ENCODE peak calls at places on chromosomes 2 and 18, in six cellular contexts. T is AG04450, U is progenitor cell of endocrine pancreas, J is GM13977, K is fibroblast of the aortic adventitia, A is RWPE1. W is an unnamed sample.

GRCh38 chr18:79805211-79805862 is 7.6 kb downstream of the KCNG2 start:
- DNase-seq in A (no peak), U (no peak), J (no peak), K (no peak), T (no peak), W (no peak)

GRCh38 chr2:104332733-104333132 is 521.2 kb upstream of the POU3F3 start:
- DNase-seq in J (no peak), K (no peak), U (no peak), T (no peak), A (no peak), W (no peak)

GRCh38 chr2:183148967-183149366 is 24.7 kb downstream of the NUP35 start:
- DNase-seq in J (no peak), K (no peak), A (no peak), T (no peak), U (no peak), W (no peak)

GRCh38 chr2:64718250-64718866 is 64.6 kb upstream of the SERTAD2 start:
- DNase-seq in A (no peak), U (no peak), T (no peak), K (no peak), J (no peak), W (no peak)

GRCh38 chr2:39118786-39119499 is 1.9 kb downstream of the SOS1 start:
- DNase-seq in J (peak; percentile 39), U (no peak), T (no peak), A (peak; percentile 26), K (peak; percentile 46), W (no peak)

GRCh38 chr2:238096311-238097011 is 3.7 kb upstream of the ESPNL start:
- DNase-seq in T (no peak), K (no peak), U (no peak), J (peak; percentile 29), A (no peak), W (no peak)

GRCh38 chr2:65316072-65316471 is 88.4 kb downstream of the ACTR2 start:
- DNase-seq in T (peak; percentile 68), A (peak; percentile 88), U (no peak), K (peak; percentile 91), J (no peak), W (no peak)

GRCh38 chr2:168600970-168601369 is 144.9 kb downstream of the CERS6 start:
- DNase-seq in U (no peak), T (no peak), K (no peak), J (no peak), A (no peak), W (no peak)

GRCh38 chr18:74412106-74412880 is 44.8 kb downstream of the DIPK1C start:
- DNase-seq in K (no peak), T (no peak), A (no peak), U (no peak), J (no peak), W (no peak)

GRCh38 chr18:35504996-35505395 is 7.2 kb upstream of the INO80C start:
- DNase-seq in T (no peak), K (no peak), J (no peak), A (no peak), U (no peak), W (no peak)

GRCh38 chr2:134900151-134900550 is 18.5 kb upstream of the CCNT2 start:
- DNase-seq in K (peak; percentile 15), J (no peak), A (no peak), T (no peak), U (no peak), W (no peak)

GRCh38 chr2:20196053-20196880 is 28.7 kb downstream of the SDC1 start:
- DNase-seq in A (no peak), U (no peak), K (no peak), T (no peak), J (no peak), W (no peak)

GRCh38 chr2:73588177-73588576 is 54.0 kb downstream of the NAT8 start:
- DNase-seq in K (no peak), A (no peak), J (no peak), T (no peak), U (no peak), W (no peak)

GRCh38 chr18:76991021-76991688 is 141.4 kb downstream of the MBP start:
- DNase-seq in K (no peak), J (no peak), U (no peak), A (no peak), T (no peak), W (peak; percentile 18)

GRCh38 chr2:179020156-179020750 is 29.7 kb downstream of the CCDC141 start:
- DNase-seq in U (peak; percentile 12), J (peak; percentile 14), T (no peak), A (peak; percentile 3), K (peak; percentile 17), W (no peak)

GRCh38 chr18:74836296-74837139 is 238.8 kb downstream of the ZNF407 start:
- DNase-seq in K (peak; percentile 40), J (no peak), U (no peak), T (no peak), A (no peak), W (no peak)

GRCh38 chr2:31079665-31080064 is 58.6 kb downstream of the GALNT14 start:
- DNase-seq in T (no peak), U (peak; percentile 28), J (no peak), K (no peak), A (no peak), W (no peak)
- TF ChIP-seq CTCF in T (peak; percentile 30), U (peak; percentile 59), J (no peak), K (no peak), A (no peak), W (no peak)

GRCh38 chr2:200525882-200526651 is at the start of gene SGO2:
- DNase-seq in A (peak; percentile 95), J (peak; percentile 94), T (peak; percentile 79), U (peak; percentile 81), K (peak; percentile 90), W (peak; percentile 81)
- TF ChIP-seq CTCF in A (no peak), J (no peak), T (peak; percentile 5), U (peak; percentile 21), K (peak; percentile 13), W (no peak)

GRCh38 chr2:240640939-240641338 is 15.7 kb downstream of the GPR35 start:
- DNase-seq in J (no peak), U (peak; percentile 52), K (peak; percentile 1), A (peak; percentile 34), T (no peak), W (no peak)
- TF ChIP-seq CTCF in J (peak; percentile 18), U (peak; percentile 71), K (peak; percentile 32), A (no peak), T (peak; percentile 50), W (no peak)

GRCh38 chr2:189115126-189115525 is 64.4 kb downstream of the COL5A2 start:
- DNase-seq in J (no peak), U (no peak), A (peak; percentile 2), T (no peak), K (peak; percentile 72), W (no peak)
- TF ChIP-seq CTCF in J (peak; percentile 2), U (no peak), A (peak; percentile 27), T (no peak), K (peak; percentile 7), W (no peak)

DNA sequence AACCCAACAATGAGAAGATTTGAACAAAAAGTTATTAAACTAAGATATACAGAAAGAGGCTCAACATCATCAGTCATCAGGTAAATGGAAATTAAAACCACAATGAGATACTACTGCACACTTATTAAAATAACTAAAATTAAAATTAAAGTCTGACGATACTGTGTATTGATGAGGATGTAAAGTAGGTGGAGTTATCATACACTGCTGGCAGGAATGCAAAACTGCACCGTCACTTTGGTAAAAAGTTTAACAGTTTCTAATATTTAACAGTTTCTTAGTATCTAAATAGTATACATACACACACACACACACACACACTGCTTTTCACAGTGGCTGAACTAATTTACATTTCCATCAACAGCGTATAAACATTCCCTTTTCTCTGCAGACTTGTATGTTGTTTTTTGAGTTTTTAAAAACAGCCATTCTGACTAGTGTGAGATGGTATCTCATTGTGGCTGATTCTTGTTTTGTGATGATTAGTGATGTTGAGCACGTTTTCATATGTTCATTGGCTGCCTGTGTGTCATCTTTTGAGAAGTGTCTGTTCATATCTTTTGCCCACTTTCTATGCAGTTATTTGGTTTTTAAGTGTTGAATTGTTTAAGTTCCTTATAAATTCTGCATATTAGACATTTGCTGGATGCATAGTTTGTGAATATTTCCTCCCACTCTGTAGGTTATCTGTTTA is 726.9 kb upstream of the CHAC2 start:
- DNase-seq in T (no peak), A (no peak), U (no peak), K (no peak), J (no peak), W (no peak)
- TF ChIP-seq CTCF in T (peak; percentile 38), A (no peak), U (peak; percentile 30), K (peak; percentile 29), J (no peak), W (no peak)

DNA sequence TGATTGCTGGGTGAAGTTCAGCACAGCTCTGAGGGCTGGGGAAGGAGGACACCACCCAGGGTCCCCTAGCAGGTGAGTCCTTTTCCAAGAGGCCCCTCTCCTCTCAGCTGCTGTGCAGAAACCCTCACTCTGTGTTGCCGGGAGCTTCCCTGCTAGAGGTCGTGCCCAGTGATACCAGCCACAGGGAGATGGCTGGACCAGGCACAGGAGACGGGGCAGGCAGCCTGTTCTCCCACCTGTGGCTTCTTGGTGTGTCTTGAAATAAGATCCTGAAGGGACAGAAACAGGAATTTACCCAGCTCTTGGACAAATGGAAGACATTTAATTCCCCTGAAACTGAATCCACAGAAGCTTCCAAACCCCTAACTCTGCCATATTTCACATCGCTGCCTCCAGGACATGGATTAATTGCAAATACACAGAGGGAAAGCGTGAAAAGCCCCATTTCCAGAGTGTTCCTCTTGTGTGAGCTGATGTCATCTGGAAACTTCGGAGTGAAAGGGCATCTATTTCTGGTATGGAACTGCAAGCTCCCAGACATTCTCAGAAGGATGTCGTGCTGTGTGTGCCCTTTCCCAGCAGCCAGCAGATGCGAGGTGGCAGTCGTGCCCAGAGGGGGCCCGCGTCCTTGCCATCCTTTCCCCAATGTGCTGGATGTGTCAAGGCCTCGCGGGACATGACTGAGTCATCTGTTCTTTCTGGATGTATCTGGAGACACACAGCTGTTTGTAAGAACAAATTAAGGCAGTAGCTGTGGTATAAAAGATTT is 177.7 kb downstream of the SEPTIN10 start:
- DNase-seq in J (no peak), T (no peak), U (no peak), K (no peak), A (no peak), W (no peak)
- TF ChIP-seq CTCF in J (no peak), T (no peak), U (no peak), K (no peak), A (no peak), W (no peak)

DNA sequence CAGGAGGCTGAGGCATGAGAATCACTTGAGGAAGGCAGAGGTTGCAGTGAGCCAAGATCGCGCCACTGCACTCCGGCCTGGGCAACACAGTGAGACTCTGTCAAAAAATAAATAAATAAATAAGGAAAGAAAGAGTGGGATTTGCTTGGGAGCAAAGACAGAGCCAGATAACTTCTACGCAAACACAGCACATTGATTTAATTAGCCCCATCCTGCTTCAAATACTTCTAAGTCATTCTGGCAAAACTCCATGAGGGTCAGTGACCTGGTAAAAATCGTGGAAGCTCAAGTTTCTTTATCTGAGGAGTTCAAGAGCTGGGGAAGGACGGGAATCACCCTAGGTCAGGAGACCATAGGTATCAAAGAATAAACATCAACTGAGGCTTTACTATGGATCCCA is 70.6 kb upstream of the TCF7L1 start:
- DNase-seq in U (no peak), A (no peak), J (no peak), K (peak; percentile 27), T (no peak), W (no peak)
- TF ChIP-seq CTCF in U (no peak), A (no peak), J (no peak), K (no peak), T (no peak), W (no peak)

DNA sequence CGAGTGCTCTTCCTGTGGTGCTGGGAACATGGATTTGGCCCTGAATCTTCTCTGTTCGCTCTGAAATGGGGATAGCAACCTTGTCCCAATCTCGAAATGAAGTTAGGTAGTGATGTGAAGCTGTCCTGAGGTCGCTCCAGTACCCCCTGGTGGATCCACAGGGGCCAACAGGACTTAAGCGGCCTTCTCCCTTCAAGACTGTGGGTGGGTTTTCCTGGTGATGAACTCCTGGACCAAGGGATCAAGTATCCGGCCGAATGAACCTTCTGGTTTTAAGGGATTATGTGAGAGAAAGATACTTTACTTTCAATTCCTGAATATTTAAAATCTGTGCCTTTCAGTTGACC is 156.5 kb downstream of the NAPG start:
- DNase-seq in K (no peak), U (no peak), T (no peak), A (no peak), J (no peak), W (no peak)
- TF ChIP-seq CTCF in K (no peak), U (no peak), T (no peak), A (no peak), J (peak; percentile 19), W (no peak)

W was measured in omental fat pad.